ENCODE peak calls at places on chromosomes 13 and 19, in four cellular contexts. One of them, this sample, is unnamed.
A peak's percentile ranks its signal among the peaks of the same experiment; 100 is the strongest.

GRCh38 chr19:18833849-18834643 is 2.3 kb downstream of the UPF1 start:
- DNase-seq in stimulated activated CD8-positive, alpha-beta memory T cell treated with anti-CD3 and anti-CD28 coated beads, Interleukin-12 subunit alpha, Interleukin-12 subunit beta, amount 100 ng/mL, for 4 hours: no peak
- DNase-seq in GM12865: no peak
- DNase-seq in activated T-cell treated with anti-CD3 and anti-CD28 coated beads, Interleukin-2, amount 50 U/mL, for 72 hours: no peak
- DNase-seq in this sample: peak; percentile 46

GRCh38 chr13:35471466-35472307 is 4.8 kb downstream of the MAB21L1 start:
- DNase-seq in stimulated activated CD8-positive, alpha-beta memory T cell treated with anti-CD3 and anti-CD28 coated beads, Interleukin-12 subunit alpha, Interleukin-12 subunit beta, amount 100 ng/mL, for 4 hours: no peak
- DNase-seq in GM12865: no peak
- DNase-seq in activated T-cell treated with anti-CD3 and anti-CD28 coated beads, Interleukin-2, amount 50 U/mL, for 72 hours: no peak
- DNase-seq in this sample: peak; percentile 30

GRCh38 chr19:33407716-33408115 is 34.2 kb downstream of the CEBPG start:
- DNase-seq in stimulated activated CD8-positive, alpha-beta memory T cell treated with anti-CD3 and anti-CD28 coated beads, Interleukin-12 subunit alpha, Interleukin-12 subunit beta, amount 100 ng/mL, for 4 hours: no peak
- DNase-seq in GM12865: no peak
- DNase-seq in activated T-cell treated with anti-CD3 and anti-CD28 coated beads, Interleukin-2, amount 50 U/mL, for 72 hours: no peak
- DNase-seq in this sample: no peak

GRCh38 chr19:51653162-51653561 is 6.5 kb upstream of the SIGLEC14 start:
- DNase-seq in stimulated activated CD8-positive, alpha-beta memory T cell treated with anti-CD3 and anti-CD28 coated beads, Interleukin-12 subunit alpha, Interleukin-12 subunit beta, amount 100 ng/mL, for 4 hours: no peak
- DNase-seq in GM12865: no peak
- DNase-seq in activated T-cell treated with anti-CD3 and anti-CD28 coated beads, Interleukin-2, amount 50 U/mL, for 72 hours: no peak
- DNase-seq in this sample: no peak

GRCh38 chr13:28349371-28349770 is 145.6 kb downstream of the FLT1 start:
- DNase-seq in stimulated activated CD8-positive, alpha-beta memory T cell treated with anti-CD3 and anti-CD28 coated beads, Interleukin-12 subunit alpha, Interleukin-12 subunit beta, amount 100 ng/mL, for 4 hours: no peak
- DNase-seq in GM12865: no peak
- DNase-seq in activated T-cell treated with anti-CD3 and anti-CD28 coated beads, Interleukin-2, amount 50 U/mL, for 72 hours: no peak
- DNase-seq in this sample: no peak

GRCh38 chr13:113398963-113399754 is 35.2 kb upstream of the GRTP1 start:
- DNase-seq in stimulated activated CD8-positive, alpha-beta memory T cell treated with anti-CD3 and anti-CD28 coated beads, Interleukin-12 subunit alpha, Interleukin-12 subunit beta, amount 100 ng/mL, for 4 hours: no peak
- DNase-seq in GM12865: no peak
- DNase-seq in activated T-cell treated with anti-CD3 and anti-CD28 coated beads, Interleukin-2, amount 50 U/mL, for 72 hours: no peak
- DNase-seq in this sample: peak; percentile 62

GRCh38 chr13:66556306-66556705 is 673.8 kb downstream of the PCDH9 start:
- DNase-seq in stimulated activated CD8-positive, alpha-beta memory T cell treated with anti-CD3 and anti-CD28 coated beads, Interleukin-12 subunit alpha, Interleukin-12 subunit beta, amount 100 ng/mL, for 4 hours: no peak
- DNase-seq in GM12865: no peak
- DNase-seq in activated T-cell treated with anti-CD3 and anti-CD28 coated beads, Interleukin-2, amount 50 U/mL, for 72 hours: no peak
- DNase-seq in this sample: no peak

GRCh38 chr13:65111223-65111622 is 2118.9 kb downstream of the PCDH9 start:
- DNase-seq in stimulated activated CD8-positive, alpha-beta memory T cell treated with anti-CD3 and anti-CD28 coated beads, Interleukin-12 subunit alpha, Interleukin-12 subunit beta, amount 100 ng/mL, for 4 hours: no peak
- DNase-seq in GM12865: no peak
- DNase-seq in activated T-cell treated with anti-CD3 and anti-CD28 coated beads, Interleukin-2, amount 50 U/mL, for 72 hours: no peak
- DNase-seq in this sample: no peak

GRCh38 chr19:40616178-40616577 is 15.0 kb downstream of the LTBP4 start:
- DNase-seq in stimulated activated CD8-positive, alpha-beta memory T cell treated with anti-CD3 and anti-CD28 coated beads, Interleukin-12 subunit alpha, Interleukin-12 subunit beta, amount 100 ng/mL, for 4 hours: no peak
- DNase-seq in GM12865: no peak
- DNase-seq in activated T-cell treated with anti-CD3 and anti-CD28 coated beads, Interleukin-2, amount 50 U/mL, for 72 hours: no peak
- DNase-seq in this sample: no peak

GRCh38 chr19:33756177-33756576 is 40.5 kb upstream of the KCTD15 start:
- DNase-seq in stimulated activated CD8-positive, alpha-beta memory T cell treated with anti-CD3 and anti-CD28 coated beads, Interleukin-12 subunit alpha, Interleukin-12 subunit beta, amount 100 ng/mL, for 4 hours: no peak
- DNase-seq in GM12865: no peak
- DNase-seq in activated T-cell treated with anti-CD3 and anti-CD28 coated beads, Interleukin-2, amount 50 U/mL, for 72 hours: no peak
- DNase-seq in this sample: no peak

GRCh38 chr19:932647-933552 is 7.1 kb downstream of the ARID3A start:
- DNase-seq in stimulated activated CD8-positive, alpha-beta memory T cell treated with anti-CD3 and anti-CD28 coated beads, Interleukin-12 subunit alpha, Interleukin-12 subunit beta, amount 100 ng/mL, for 4 hours: no peak
- DNase-seq in GM12865: peak; percentile 58
- DNase-seq in activated T-cell treated with anti-CD3 and anti-CD28 coated beads, Interleukin-2, amount 50 U/mL, for 72 hours: no peak
- DNase-seq in this sample: peak; percentile 54

GRCh38 chr13:36418022-36418805 is 14.1 kb upstream of the CCNA1 start:
- DNase-seq in stimulated activated CD8-positive, alpha-beta memory T cell treated with anti-CD3 and anti-CD28 coated beads, Interleukin-12 subunit alpha, Interleukin-12 subunit beta, amount 100 ng/mL, for 4 hours: no peak
- DNase-seq in GM12865: peak; percentile 42
- DNase-seq in activated T-cell treated with anti-CD3 and anti-CD28 coated beads, Interleukin-2, amount 50 U/mL, for 72 hours: peak; percentile 16
- DNase-seq in this sample: no peak

GRCh38 chr13:67086260-67086659 is 143.9 kb downstream of the PCDH9 start:
- DNase-seq in stimulated activated CD8-positive, alpha-beta memory T cell treated with anti-CD3 and anti-CD28 coated beads, Interleukin-12 subunit alpha, Interleukin-12 subunit beta, amount 100 ng/mL, for 4 hours: no peak
- DNase-seq in GM12865: no peak
- DNase-seq in activated T-cell treated with anti-CD3 and anti-CD28 coated beads, Interleukin-2, amount 50 U/mL, for 72 hours: no peak
- DNase-seq in this sample: no peak

GRCh38 chr19:3463959-3464796 is 16.1 kb downstream of the SMIM24 start:
- DNase-seq in stimulated activated CD8-positive, alpha-beta memory T cell treated with anti-CD3 and anti-CD28 coated beads, Interleukin-12 subunit alpha, Interleukin-12 subunit beta, amount 100 ng/mL, for 4 hours: no peak
- DNase-seq in GM12865: no peak
- DNase-seq in activated T-cell treated with anti-CD3 and anti-CD28 coated beads, Interleukin-2, amount 50 U/mL, for 72 hours: no peak
- DNase-seq in this sample: peak; percentile 67

GRCh38 chr13:72204291-72204690 is 337.3 kb upstream of the DACH1 start:
- DNase-seq in stimulated activated CD8-positive, alpha-beta memory T cell treated with anti-CD3 and anti-CD28 coated beads, Interleukin-12 subunit alpha, Interleukin-12 subunit beta, amount 100 ng/mL, for 4 hours: no peak
- DNase-seq in GM12865: no peak
- DNase-seq in activated T-cell treated with anti-CD3 and anti-CD28 coated beads, Interleukin-2, amount 50 U/mL, for 72 hours: no peak
- DNase-seq in this sample: no peak

GRCh38 chr13:83618966-83619365 is 263.3 kb downstream of the SLITRK1 start:
- DNase-seq in stimulated activated CD8-positive, alpha-beta memory T cell treated with anti-CD3 and anti-CD28 coated beads, Interleukin-12 subunit alpha, Interleukin-12 subunit beta, amount 100 ng/mL, for 4 hours: no peak
- DNase-seq in GM12865: no peak
- DNase-seq in activated T-cell treated with anti-CD3 and anti-CD28 coated beads, Interleukin-2, amount 50 U/mL, for 72 hours: no peak
- DNase-seq in this sample: no peak

GRCh38 chr13:46721054-46721453 is 75.9 kb downstream of the ESD start:
- DNase-seq in stimulated activated CD8-positive, alpha-beta memory T cell treated with anti-CD3 and anti-CD28 coated beads, Interleukin-12 subunit alpha, Interleukin-12 subunit beta, amount 100 ng/mL, for 4 hours: no peak
- DNase-seq in GM12865: peak; percentile 53
- DNase-seq in activated T-cell treated with anti-CD3 and anti-CD28 coated beads, Interleukin-2, amount 50 U/mL, for 72 hours: peak; percentile 40
- DNase-seq in this sample: peak; percentile 32

GRCh38 chr19:13839193-13839937 is 37.6 kb upstream of the NANOS3 start:
- DNase-seq in stimulated activated CD8-positive, alpha-beta memory T cell treated with anti-CD3 and anti-CD28 coated beads, Interleukin-12 subunit alpha, Interleukin-12 subunit beta, amount 100 ng/mL, for 4 hours: peak; percentile 87
- DNase-seq in GM12865: peak; percentile 92
- DNase-seq in activated T-cell treated with anti-CD3 and anti-CD28 coated beads, Interleukin-2, amount 50 U/mL, for 72 hours: peak; percentile 88
- DNase-seq in this sample: peak; percentile 97

GRCh38 chr13:27401210-27401609 is 23.2 kb upstream of the GTF3A start:
- DNase-seq in stimulated activated CD8-positive, alpha-beta memory T cell treated with anti-CD3 and anti-CD28 coated beads, Interleukin-12 subunit alpha, Interleukin-12 subunit beta, amount 100 ng/mL, for 4 hours: no peak
- DNase-seq in GM12865: no peak
- DNase-seq in activated T-cell treated with anti-CD3 and anti-CD28 coated beads, Interleukin-2, amount 50 U/mL, for 72 hours: no peak
- DNase-seq in this sample: peak; percentile 52

This sample was measured in upper lobe of left lung.